ENCODE peak calls at places on chromosomes 7 and 10, in six cellular contexts. L is kidney, Y is trophoblast cell, C is cardiac muscle cell, J is transverse colon, W is small intestine. U is an unnamed sample.

GRCh38 chr7:101163281-101164070 is 1.9 kb downstream of the VGF start:
- DNase-seq in L (peak; percentile 79), Y (peak; percentile 22), C (no peak), J (no peak), W (no peak), U (peak; percentile 85)

GRCh38 chr10:120926611-120927010 is 75.4 kb downstream of the WDR11 start:
- DNase-seq in L (no peak), Y (no peak), C (no peak), J (no peak), W (no peak), U (peak; percentile 39)

GRCh38 chr10:124722812-124723783 is 21.1 kb downstream of the FAM53B start:
- DNase-seq in L (peak; percentile 80), Y (no peak), C (no peak), J (peak; percentile 66), W (no peak), U (no peak)

GRCh38 chr7:96152706-96153105 is 169.2 kb downstream of the SLC25A13 start:
- DNase-seq in L (no peak), Y (no peak), C (no peak), J (no peak), W (no peak), U (no peak)

GRCh38 chr7:28921822-28922221 is 36.3 kb downstream of the TRIL start:
- DNase-seq in L (no peak), Y (peak; percentile 60), C (peak; percentile 82), J (peak; percentile 40), W (peak; percentile 81), U (peak; percentile 66)

GRCh38 chr7:127667017-127667670 is 15.2 kb downstream of the SND1 start:
- DNase-seq in L (no peak), Y (no peak), C (peak; percentile 33), J (no peak), W (no peak), U (no peak)

GRCh38 chr7:138233189-138233588 is 156.9 kb downstream of the AKR1D1 start:
- DNase-seq in L (no peak), Y (no peak), C (no peak), J (no peak), W (no peak), U (no peak)

GRCh38 chr10:69359089-69360025 is 57.4 kb downstream of the TACR2 start:
- DNase-seq in L (no peak), Y (no peak), C (peak; percentile 77), J (no peak), W (no peak), U (no peak)

GRCh38 chr7:268991-269390 is 21.0 kb upstream of the FOXL3 start:
- DNase-seq in L (peak; percentile 41), Y (no peak), C (no peak), J (no peak), W (no peak), U (no peak)

DNA sequence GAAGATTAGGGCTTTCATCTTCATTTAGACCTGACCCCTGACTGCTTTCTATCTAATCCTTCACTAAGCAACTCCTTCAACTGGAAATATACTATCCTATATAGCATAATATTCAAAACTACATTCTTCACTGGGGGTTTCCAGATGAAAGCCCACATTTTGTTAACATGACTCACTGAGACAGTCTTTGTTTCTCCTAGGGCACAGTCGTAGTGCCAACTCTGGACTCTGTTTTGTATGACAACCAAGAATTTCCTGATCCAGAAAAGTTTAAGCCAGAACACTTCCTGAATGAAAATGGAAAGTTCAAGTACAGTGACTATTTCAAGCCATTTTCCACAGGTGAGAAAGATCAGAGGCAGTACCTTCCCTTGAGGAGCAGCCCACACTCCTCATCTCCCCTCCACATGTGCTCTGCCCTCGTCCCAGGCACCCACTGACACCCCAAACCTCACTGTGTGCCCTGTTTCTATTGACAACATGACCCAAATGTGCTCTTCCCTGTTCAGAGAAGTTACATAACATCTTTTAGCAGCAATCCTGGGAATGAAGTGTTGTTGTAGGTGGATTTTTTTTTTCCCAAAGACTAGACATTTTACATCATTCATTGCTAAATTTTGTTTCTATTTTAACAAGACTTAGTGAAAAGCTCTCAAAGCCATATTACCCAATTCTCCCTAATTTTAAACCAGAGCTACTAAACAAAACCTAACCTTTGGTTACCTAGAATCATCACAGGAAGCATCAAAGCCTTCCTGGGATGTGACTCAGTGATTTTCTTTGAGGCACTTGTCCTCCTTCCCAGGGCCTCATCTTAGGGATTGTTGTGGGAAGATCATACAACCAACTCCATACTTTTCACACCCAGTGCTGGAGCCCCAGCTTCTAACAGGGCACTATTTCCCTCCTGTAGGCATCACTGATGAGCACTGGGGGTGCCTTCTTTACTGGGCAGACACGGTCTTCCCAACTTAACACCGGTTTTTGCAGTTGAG is 10.7 kb downstream of the CYP2E1 start:
- DNase-seq in L (no peak), Y (no peak), C (no peak), J (no peak), W (no peak), U (no peak)
- H3K9me3 ChIP-seq in L (no peaks in the 10 kb centered on the region), Y (peaks cover 37% of the 10 kb centered on the region), C (no peaks in the 10 kb centered on the region), J (no peaks in the 10 kb centered on the region), W (no peaks in the 10 kb centered on the region), U (peaks cover 53% of the 10 kb centered on the region)

GRCh38 chr10:128375171-128375570 is 248.9 kb upstream of the MKI67 start:
- DNase-seq in L (no peak), Y (no peak), C (no peak), J (no peak), W (no peak), U (no peak)
- H3K9me3 ChIP-seq in L (no peaks in the 10 kb centered on the region), Y (peaks cover 2% of the 10 kb centered on the region), C (no peaks in the 10 kb centered on the region), J (no peaks in the 10 kb centered on the region), W (no peaks in the 10 kb centered on the region), U (no peaks in the 10 kb centered on the region)

GRCh38 chr10:42367532-42368230 is 270.7 kb downstream of the ZNF33B start:
- DNase-seq in L (peak; percentile 91), Y (peak; percentile 86), C (peak; percentile 88), J (peak; percentile 9), W (peak; percentile 40), U (no peak)
- H3K9me3 ChIP-seq in L (no peaks in the 10 kb centered on the region), Y (peaks cover 21% of the 10 kb centered on the region), C (no peaks in the 10 kb centered on the region), J (no peaks in the 10 kb centered on the region), W (no peaks in the 10 kb centered on the region), U (peaks cover 57% of the 10 kb centered on the region)

DNA sequence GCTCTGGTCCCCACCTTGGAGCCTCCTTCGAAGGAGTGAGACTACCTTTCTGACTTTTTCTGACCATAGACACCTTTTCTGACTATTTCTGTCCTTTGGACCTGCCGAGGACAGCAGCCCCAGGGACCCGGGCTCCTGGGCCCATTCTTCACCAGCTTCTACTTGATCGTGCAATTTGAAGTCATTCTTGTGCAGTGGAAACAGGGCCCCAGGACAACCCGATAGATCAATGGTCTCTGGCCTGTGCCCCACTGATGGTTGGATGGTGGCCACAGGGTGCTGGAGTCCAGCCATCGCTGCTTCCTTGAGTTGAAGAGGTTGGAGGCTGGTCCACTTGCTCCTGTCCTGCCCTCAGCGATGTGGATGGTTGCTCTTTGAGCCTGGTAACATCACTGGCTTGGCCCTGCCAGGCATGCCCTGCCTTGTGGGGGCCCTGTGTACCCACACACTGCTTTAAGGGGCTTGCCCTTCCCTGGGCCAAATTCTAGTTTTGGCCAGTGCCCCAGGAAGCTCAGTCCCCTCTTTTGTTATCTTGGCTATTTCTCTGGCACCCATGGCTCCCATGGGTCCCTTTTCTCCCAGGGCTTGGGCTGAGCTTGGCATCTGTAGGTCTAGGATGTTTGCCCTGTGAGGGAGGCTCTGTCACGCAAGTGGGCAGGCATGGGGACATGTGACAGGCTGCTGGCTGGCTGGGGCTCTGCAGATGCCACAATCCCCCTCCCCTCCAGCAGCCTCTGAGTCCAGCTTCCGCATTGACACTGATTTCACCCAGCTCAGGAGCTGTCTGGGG is 375.6 kb upstream of the NUPR2 start:
- DNase-seq in L (no peak), Y (no peak), C (no peak), J (no peak), W (no peak), U (no peak)
- H3K9me3 ChIP-seq in L (peaks cover 2% of the 10 kb centered on the region), Y (peaks cover 68% of the 10 kb centered on the region), C (no peaks in the 10 kb centered on the region), J (peaks cover 18% of the 10 kb centered on the region), W (peaks cover 5% of the 10 kb centered on the region), U (peaks cover 58% of the 10 kb centered on the region)

GRCh38 chr7:64807731-64808365 is 13.6 kb downstream of the ZNF138 start:
- DNase-seq in L (no peak), Y (no peak), C (no peak), J (no peak), W (no peak), U (no peak)

DNA sequence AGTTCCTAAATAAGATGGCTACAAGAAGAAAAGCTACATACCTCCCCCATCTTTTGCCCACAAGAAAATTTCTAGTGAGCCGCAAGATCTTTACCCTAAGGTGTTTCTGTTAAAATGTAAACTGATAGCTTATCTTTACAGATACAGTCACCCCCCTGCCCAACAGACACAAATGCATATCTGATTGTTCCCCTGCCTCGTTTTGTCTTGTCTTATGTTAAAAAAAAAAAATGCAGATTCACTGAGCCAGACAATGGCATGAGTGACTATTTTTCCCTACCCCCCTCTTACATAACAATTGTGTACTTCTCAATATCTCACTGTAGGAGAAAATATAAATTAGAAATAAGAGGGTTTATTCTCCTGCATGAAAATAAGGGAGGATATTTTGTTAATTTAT is 8.5 kb downstream of the ZNF138 start:
- DNase-seq in L (no peak), Y (no peak), C (no peak), J (no peak), W (no peak), U (no peak)
- H3K9me3 ChIP-seq in L (no peaks in the 10 kb centered on the region), Y (peaks cover 3% of the 10 kb centered on the region), C (no peaks in the 10 kb centered on the region), J (no peaks in the 10 kb centered on the region), W (no peaks in the 10 kb centered on the region), U (peaks cover 60% of the 10 kb centered on the region)

GRCh38 chr7:63077841-63078240 is 920.8 kb upstream of the ZNF722 start:
- DNase-seq in L (no peak), Y (no peak), C (no peak), J (no peak), W (no peak), U (no peak)

GRCh38 chr7:63080831-63081230 is 917.8 kb upstream of the ZNF722 start:
- DNase-seq in L (no peak), Y (no peak), C (no peak), J (no peak), W (no peak), U (no peak)

DNA sequence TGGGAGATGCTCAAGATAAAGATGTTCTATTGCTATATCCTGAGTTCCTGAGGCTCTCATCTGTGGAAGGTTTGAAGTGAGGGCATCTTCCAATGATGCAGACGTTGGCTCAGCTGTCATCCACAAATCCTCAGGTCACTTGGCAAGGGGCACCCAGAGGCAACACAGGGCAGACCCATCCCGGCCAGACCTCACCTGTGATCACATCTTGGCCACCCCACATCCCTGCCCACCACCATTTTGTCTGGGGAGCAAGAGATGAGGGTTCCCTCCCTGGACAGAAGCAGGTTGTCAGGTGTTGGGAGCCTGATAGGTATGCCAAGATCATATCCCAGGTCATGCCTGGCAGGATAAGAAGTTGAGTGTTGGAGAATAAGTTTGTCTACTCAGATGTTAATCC is 918.2 kb upstream of the ZNF722 start:
- DNase-seq in L (no peak), Y (no peak), C (no peak), J (no peak), W (no peak), U (no peak)
- H3K9me3 ChIP-seq in L (peaks cover 6% of the 10 kb centered on the region), Y (peaks cover 36% of the 10 kb centered on the region), C (no peaks in the 10 kb centered on the region), J (peaks cover 18% of the 10 kb centered on the region), W (peaks cover 2% of the 10 kb centered on the region), U (peaks cover 84% of the 10 kb centered on the region)

U was measured in endodermal cell.